ENCODE peak calls at places on chromosomes 5 and 9, in five cellular contexts. J, P, G, X and S are unnamed samples.

GRCh38 chr9:93415176-93415690 is 36.3 kb upstream of the FAM120A start:
- DNase-seq in J (no peak), P (no peak), G (no peak), X (no peak), S (no peak)

GRCh38 chr9:34127035-34127948 is 794 bp upstream of the DCAF12 start:
- DNase-seq in J (no peak), P (no peak), G (no peak), X (no peak), S (no peak)

GRCh38 chr5:15547440-15547839 is 47.5 kb downstream of the FBXL7 start:
- DNase-seq in J (no peak), P (no peak), G (no peak), X (no peak), S (no peak)

GRCh38 chr9:133377721-133378216 is 1.6 kb downstream of the STKLD1 start:
- DNase-seq in J (no peak), P (peak), G (no peak), X (no peak), S (no peak)

GRCh38 chr5:150045512-150045911 is 40.8 kb downstream of the CSF1R start:
- DNase-seq in J (peak), P (no peak), G (no peak), X (no peak), S (no peak)

GRCh38 chr5:38576442-38576841 is 20.0 kb upstream of the LIFR start:
- DNase-seq in J (no peak), P (no peak), G (no peak), X (no peak), S (no peak)

GRCh38 chr9:93317495-93318094 is 133.7 kb downstream of the WNK2 start:
- DNase-seq in J (no peak), P (no peak), G (peak), X (no peak), S (no peak)

GRCh38 chr9:119365291-119366027 is 3.8 kb downstream of the BRINP1 start:
- DNase-seq in J (peak), P (peak), G (no peak), X (no peak), S (peak)

GRCh38 chr5:135576075-135576599 is 2.7 kb downstream of the CXCL14 start:
- DNase-seq in J (peak), P (no peak), G (no peak), X (no peak), S (no peak)

GRCh38 chr9:27564685-27565084 is 8.6 kb downstream of the C9orf72 start:
- DNase-seq in J (no peak), P (no peak), G (no peak), X (no peak), S (no peak)

GRCh38 chr5:20619606-20620005 is 631.6 kb upstream of the CDH18 start:
- DNase-seq in J (no peak), P (no peak), G (no peak), X (no peak), S (no peak)

GRCh38 chr9:93427655-93428379 is 23.7 kb upstream of the FAM120A start:
- DNase-seq in J (peak), P (no peak), G (no peak), X (no peak), S (no peak)

GRCh38 chr9:24044576-24044975 is 218.5 kb upstream of the ELAVL2 start:
- DNase-seq in J (no peak), P (no peak), G (no peak), X (no peak), S (no peak)

GRCh38 chr9:124209279-124209678 is 48.5 kb upstream of the NEK6 start:
- DNase-seq in J (peak), P (no peak), G (no peak), X (no peak), S (no peak)

GRCh38 chr5:74851684-74852353 is 14.4 kb downstream of the FAM169A start:
- DNase-seq in J (no peak), P (peak), G (no peak), X (no peak), S (no peak)

GRCh38 chr9:112059980-112060348 is 115.1 kb downstream of the SUSD1 start:
- DNase-seq in J (no peak), P (no peak), G (no peak), X (no peak), S (no peak)

GRCh38 chr5:74581988-74582365 is 58.6 kb downstream of the ENC1 start:
- DNase-seq in J (no peak), P (no peak), G (no peak), X (no peak), S (no peak)

GRCh38 chr5:141413540-141414069 is 818 bp downstream of the PCDHGA10 start:
- DNase-seq in J (no peak), P (no peak), G (no peak), X (no peak), S (no peak)

GRCh38 chr5:4981612-4982011 is 158.5 kb upstream of the ADAMTS16 start:
- DNase-seq in J (no peak), P (no peak), G (no peak), X (no peak), S (no peak)

GRCh38 chr5:175214152-175214551 is 229.8 kb downstream of the DRD1 start:
- DNase-seq in J (no peak), P (peak), G (no peak), X (no peak), S (no peak)

GRCh38 chr9:3179716-3180115 is 335.8 kb upstream of the PUM3 start:
- DNase-seq in J (no peak), P (no peak), G (no peak), X (no peak), S (no peak)

GRCh38 chr9:28053378-28053777 is 480.1 kb upstream of the C9orf72 start:
- DNase-seq in J (no peak), P (no peak), G (no peak), X (no peak), S (no peak)

GRCh38 chr9:83538172-83538889 is at the start of gene FRMD3:
- DNase-seq in J (peak), P (peak), G (peak), X (no peak), S (peak)

GRCh38 chr5:82352146-82352791 is 74.1 kb upstream of the RPS23 start:
- DNase-seq in J (no peak), P (no peak), G (no peak), X (no peak), S (no peak)

GRCh38 chr9:82513242-82513750 is 524.7 kb downstream of the SPATA31D1 start:
- DNase-seq in J (no peak), P (peak), G (no peak), X (no peak), S (no peak)

GRCh38 chr9:69085523-69086283 is 50.2 kb downstream of the FXN start:
- DNase-seq in J (peak), P (peak), G (no peak), X (no peak), S (no peak)

GRCh38 chr5:125870271-125870670 is 552.9 kb upstream of the GRAMD2B start:
- DNase-seq in J (peak), P (no peak), G (no peak), X (no peak), S (no peak)

GRCh38 chr9:34993502-34994428 is 4.2 kb downstream of the DNAJB5 start:
- DNase-seq in J (peak), P (peak), G (no peak), X (no peak), S (no peak)

GRCh38 chr5:27830551-27830950 is 792.2 kb upstream of the CDH9 start:
- DNase-seq in J (no peak), P (peak), G (no peak), X (no peak), S (no peak)
- H3K4me3 ChIP-seq in J (no peak), P (no peak), G (no peak), X (no peak), S (no peak)

DNA sequence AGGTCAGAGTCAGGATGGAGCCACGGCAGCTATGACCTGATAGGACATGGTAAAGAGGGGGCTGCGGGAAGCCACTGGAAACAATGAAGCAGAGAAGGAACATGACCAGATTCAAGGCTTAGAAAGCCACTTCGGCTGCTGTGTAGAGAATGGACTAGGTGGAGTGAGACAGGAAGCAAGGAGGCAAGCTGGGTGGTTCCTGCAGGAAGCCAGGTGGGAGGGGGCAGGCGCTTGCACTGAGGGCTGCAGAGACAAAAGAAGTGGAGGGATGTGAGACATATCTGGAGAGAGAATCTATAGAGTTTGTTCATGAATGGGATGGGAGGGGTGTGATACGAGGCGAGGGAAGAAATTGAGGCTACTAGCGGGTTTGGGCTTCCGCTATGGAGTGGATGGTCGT is 19.0 kb upstream of the N4BP3 start:
- DNase-seq in J (no peak), P (no peak), G (no peak), X (peak), S (no peak)
- H3K4me3 ChIP-seq in J (no peak), P (no peak), G (no peak), X (no peak), S (no peak)

GRCh38 chr5:10594591-10595210 is 30.8 kb downstream of the ANKRD33B start:
- DNase-seq in J (no peak), P (peak), G (no peak), X (no peak), S (no peak)

GRCh38 chr5:10595305-10595677 is 31.4 kb downstream of the ANKRD33B start:
- DNase-seq in J (no peak), P (no peak), G (no peak), X (no peak), S (no peak)

GRCh38 chr5:10596310-10596703 is 32.4 kb downstream of the ANKRD33B start:
- DNase-seq in J (no peak), P (no peak), G (no peak), X (no peak), S (no peak)

GRCh38 chr5:10596886-10597451 is 33.1 kb downstream of the ANKRD33B start:
- DNase-seq in J (no peak), P (no peak), G (no peak), X (no peak), S (no peak)

DNA sequence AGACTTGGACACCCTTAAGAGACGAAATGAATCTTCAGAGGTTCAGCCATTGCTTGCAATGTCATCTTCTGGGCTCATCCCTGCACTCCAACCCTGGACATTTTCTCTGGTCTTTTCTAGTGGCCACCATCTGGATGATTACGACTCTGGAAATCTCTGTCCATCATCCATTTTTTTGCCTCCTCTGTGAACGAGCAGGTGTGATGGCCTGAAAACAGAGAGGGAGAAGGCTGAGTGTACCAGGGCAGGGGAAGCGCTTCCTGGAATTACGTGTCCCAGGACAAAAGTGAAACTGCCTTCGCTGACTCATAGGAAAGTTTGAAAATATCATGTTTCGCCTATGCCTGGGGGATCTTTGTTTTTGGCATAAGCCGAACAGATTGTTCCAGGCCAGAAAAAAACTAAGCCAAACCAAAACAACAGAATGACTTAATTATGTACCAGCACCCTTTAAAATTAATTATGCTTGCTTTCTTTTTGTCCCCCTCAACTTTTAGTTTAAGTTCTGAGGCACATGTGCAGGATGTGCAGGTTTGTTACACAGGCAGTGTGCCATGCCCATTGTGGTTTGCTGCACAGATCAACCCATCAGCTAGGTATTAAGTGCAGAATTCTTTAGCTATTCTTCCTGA is 31.9 kb downstream of the ANKRD33B start:
- DNase-seq in J (no peak), P (peak), G (no peak), X (no peak), S (no peak)
- H3K4me3 ChIP-seq in J (no peak), P (peak), G (peak), X (no peak), S (no peak)

GRCh38 chr5:107813559-107813958 is 142.8 kb upstream of the EFNA5 start:
- DNase-seq in J (no peak), P (no peak), G (no peak), X (no peak), S (no peak)

GRCh38 chr5:107815109-107815508 is 144.4 kb upstream of the EFNA5 start:
- DNase-seq in J (no peak), P (no peak), G (no peak), X (no peak), S (no peak)

GRCh38 chr5:107809201-107810034 is 138.7 kb upstream of the EFNA5 start:
- DNase-seq in J (peak), P (no peak), G (no peak), X (no peak), S (no peak)

GRCh38 chr5:107814183-107814582 is 143.4 kb upstream of the EFNA5 start:
- DNase-seq in J (no peak), P (no peak), G (no peak), X (no peak), S (no peak)

GRCh38 chr5:107812570-107813141 is 141.9 kb upstream of the EFNA5 start:
- DNase-seq in J (no peak), P (peak), G (no peak), X (no peak), S (no peak)
- H3K4me3 ChIP-seq in J (no peak), P (no peak), G (no peak), X (no peak), S (no peak)

GRCh38 chr9:38212016-38212415 is 143.0 kb upstream of the SHB start:
- DNase-seq in J (no peak), P (no peak), G (no peak), X (no peak), S (no peak)

GRCh38 chr9:38215465-38215864 is 146.4 kb upstream of the SHB start:
- DNase-seq in J (no peak), P (no peak), G (no peak), X (no peak), S (no peak)

GRCh38 chr9:38213591-38213990 is 144.6 kb upstream of the SHB start:
- DNase-seq in J (no peak), P (no peak), G (no peak), X (no peak), S (no peak)

GRCh38 chr9:38216572-38216971 is 147.5 kb upstream of the SHB start:
- DNase-seq in J (no peak), P (no peak), G (no peak), X (no peak), S (no peak)

DNA sequence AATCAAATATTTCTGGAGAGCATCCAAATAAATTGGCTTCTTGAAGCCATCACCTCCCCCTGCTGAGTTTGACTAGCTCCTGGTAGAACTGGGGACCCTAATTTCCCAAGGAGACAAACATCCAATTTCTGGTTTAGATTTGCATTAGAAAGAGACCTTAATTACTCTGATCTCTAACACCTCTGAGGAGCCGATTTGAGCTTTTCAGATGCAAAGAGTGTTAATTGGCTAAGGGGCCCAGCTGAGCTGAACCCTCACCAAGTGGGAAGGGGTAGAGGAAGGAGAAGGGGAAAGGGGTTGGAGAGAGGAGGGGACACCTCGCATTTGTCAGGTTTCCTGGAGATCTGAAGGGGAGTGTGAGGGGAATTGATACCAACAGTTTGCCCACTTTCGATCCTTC is 145.4 kb upstream of the SHB start:
- DNase-seq in J (peak), P (no peak), G (no peak), X (no peak), S (no peak)
- H3K4me3 ChIP-seq in J (no peak), P (no peak), G (no peak), X (no peak), S (no peak)

GRCh38 chr9:125240649-125240999 is 519 bp downstream of the HSPA5 start:
- DNase-seq in J (peak), P (peak), G (no peak), X (no peak), S (peak)

GRCh38 chr9:125238127-125238914 is 2.8 kb downstream of the HSPA5 start:
- DNase-seq in J (no peak), P (no peak), G (no peak), X (peak), S (no peak)

GRCh38 chr9:125239631-125240597 is 1.2 kb downstream of the HSPA5 start:
- DNase-seq in J (no peak), P (no peak), G (no peak), X (peak), S (no peak)

GRCh38 chr9:125241000-125241862 is at the start of gene HSPA5:
- DNase-seq in J (peak), P (peak), G (peak), X (peak), S (peak)

GRCh38 chr9:125238915-125239446 is 2.2 kb downstream of the HSPA5 start:
- DNase-seq in J (no peak), P (no peak), G (no peak), X (peak), S (no peak)
- H3K4me3 ChIP-seq in J (peak), P (peak), G (peak), X (peak), S (peak)

GRCh38 chr9:92292338-92293074 is 991 bp downstream of the IARS1 start:
- DNase-seq in J (no peak), P (no peak), G (no peak), X (no peak), S (peak)

GRCh38 chr9:92290785-92291429 is 2.6 kb downstream of the IARS1 start:
- DNase-seq in J (no peak), P (no peak), G (no peak), X (no peak), S (no peak)

GRCh38 chr9:92293075-92293354 is 482 bp downstream of the IARS1 start:
- DNase-seq in J (no peak), P (no peak), G (no peak), X (no peak), S (no peak)

GRCh38 chr9:92291577-92291976 is 1.9 kb downstream of the IARS1 start:
- DNase-seq in J (no peak), P (no peak), G (no peak), X (no peak), S (no peak)

DNA sequence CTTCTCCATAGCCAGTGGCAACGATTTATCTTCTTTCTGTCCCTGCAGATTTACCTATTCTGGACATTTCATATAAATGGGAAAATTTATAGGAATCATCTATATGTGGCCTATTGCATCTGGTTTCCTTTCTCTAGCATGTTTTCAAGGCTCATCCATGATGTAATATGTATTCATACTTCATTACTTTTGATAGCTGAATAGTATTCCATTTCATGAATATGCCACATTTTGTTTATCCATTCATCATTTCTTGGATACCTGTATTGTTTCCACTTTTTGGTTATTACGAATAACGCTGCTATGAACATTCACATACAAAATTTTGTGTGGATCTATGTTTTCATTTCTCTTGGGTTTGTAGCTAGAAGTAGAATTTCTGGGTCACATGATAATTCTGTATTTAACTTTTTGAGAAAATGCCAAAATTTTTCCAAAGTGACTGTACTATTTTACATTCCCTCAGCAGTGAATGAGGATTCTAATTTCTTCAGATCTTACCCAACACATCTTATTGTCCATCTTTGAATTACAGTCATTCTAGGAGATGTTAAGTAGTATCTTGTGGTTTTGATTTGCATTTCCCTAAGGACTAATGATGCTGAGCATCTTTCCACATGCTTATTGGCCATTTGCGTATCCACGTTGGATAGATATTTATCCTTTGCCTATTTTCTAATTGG is 3.6 kb downstream of the IARS1 start:
- DNase-seq in J (no peak), P (no peak), G (no peak), X (no peak), S (no peak)
- H3K4me3 ChIP-seq in J (no peak), P (no peak), G (no peak), X (no peak), S (no peak)

DNA sequence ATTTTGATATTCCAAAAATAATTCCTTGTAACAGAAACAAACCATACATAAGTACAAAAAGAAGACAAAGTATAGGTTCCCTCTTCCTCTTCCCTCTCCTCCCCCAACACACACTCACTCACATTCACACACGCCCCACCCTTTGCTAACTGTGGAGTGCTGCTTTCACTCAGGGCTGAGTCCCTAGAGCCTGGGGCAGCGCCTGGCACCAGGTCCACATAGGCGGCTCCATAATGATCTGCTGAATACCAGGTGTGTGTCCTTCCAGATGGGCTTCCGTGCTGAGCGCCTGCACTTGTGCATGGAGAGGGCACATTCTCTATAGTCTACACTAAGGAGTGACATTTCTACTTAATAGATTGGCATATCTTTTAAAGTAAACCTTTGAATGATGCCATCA is 3.7 kb downstream of the SEMA4D start:
- DNase-seq in J (no peak), P (no peak), G (no peak), X (no peak), S (no peak)
- H3K4me3 ChIP-seq in J (no peak), P (no peak), G (no peak), X (peak), S (no peak)

GRCh38 chr5:115838885-115839518 is 2.4 kb downstream of the ATG12 start:
- DNase-seq in J (peak), P (peak), G (no peak), X (peak), S (peak)
- H3K4me3 ChIP-seq in J (peak), P (peak), G (peak), X (peak), S (no peak)